ENCODE peak calls at places on chromosome 1, in seven cellular contexts. M, V, Q, L, K, Z and J are unnamed samples.

GRCh38 chr1:103459385-103459784 is 66.1 kb upstream of the RNPC3 start:
- DNase-seq in Q (no peak), L (peak; percentile 22), Z (no peak), K (no peak), M (peak; percentile 38), V (no peak), J (peak; percentile 68)

GRCh38 chr1:230350208-230350921 is 75.8 kb downstream of the PGBD5 start:
- DNase-seq in K (no peak), M (no peak), Q (no peak), Z (no peak), L (peak; percentile 20), V (no peak), J (no peak)

GRCh38 chr1:53376742-53377437 is 49.0 kb upstream of the LRP8 start:
- DNase-seq in L (no peak), K (no peak), Q (peak; percentile 52), V (no peak), M (no peak), Z (no peak), J (no peak)

GRCh38 chr1:180136311-180136967 is 18.2 kb upstream of the QSOX1 start:
- DNase-seq in Q (no peak), L (no peak), K (no peak), Z (no peak), V (no peak), M (peak; percentile 23), J (peak; percentile 38)

GRCh38 chr1:22975694-22976093 is 3.0 kb upstream of the LACTBL1 start:
- DNase-seq in M (peak; percentile 41), Z (no peak), Q (no peak), V (no peak), K (no peak), L (peak; percentile 30), J (no peak)

GRCh38 chr1:182337736-182338571 is 53.6 kb downstream of the GLUL start:
- DNase-seq in V (no peak), L (peak; percentile 27), M (no peak), K (no peak), Q (no peak), Z (no peak), J (no peak)

GRCh38 chr1:1554926-1555915 is 14.8 kb upstream of the TMEM240 start:
- DNase-seq in M (peak; percentile 64), Q (no peak), V (no peak), K (peak; percentile 70), Z (no peak), L (peak; percentile 84), J (peak; percentile 85)

GRCh38 chr1:41454406-41454805 is 30.1 kb downstream of the EDN2 start:
- DNase-seq in Q (no peak), Z (no peak), K (no peak), V (no peak), M (no peak), L (no peak), J (peak; percentile 31)

GRCh38 chr1:58443986-58444603 is 102.4 kb downstream of the OMA1 start:
- DNase-seq in Z (no peak), K (no peak), L (peak; percentile 14), Q (no peak), M (no peak), V (no peak), J (peak; percentile 21)

GRCh38 chr1:235275223-235275622 is 52.8 kb downstream of the ARID4B start:
- DNase-seq in V (no peak), Z (peak; percentile 62), K (no peak), M (no peak), L (no peak), Q (no peak), J (no peak)

GRCh38 chr1:217539510-217539909 is 91.4 kb downstream of the GPATCH2 start:
- DNase-seq in M (no peak), V (no peak), Q (no peak), K (no peak), L (no peak), Z (no peak), J (no peak)

GRCh38 chr1:85244271-85245053 is 15.0 kb downstream of the C1orf52 start:
- DNase-seq in K (peak; percentile 93), M (peak; percentile 31), Q (no peak), V (no peak), L (peak; percentile 61), Z (no peak), J (peak; percentile 33)

GRCh38 chr1:219555031-219555667 is 57.8 kb downstream of the ZC3H11B start:
- DNase-seq in Q (peak; percentile 82), M (peak; percentile 91), V (no peak), L (peak; percentile 7), Z (no peak), K (no peak), J (peak; percentile 16)

GRCh38 chr1:171884475-171884874 is 43.2 kb downstream of the DNM3 start:
- DNase-seq in M (no peak), L (no peak), K (no peak), Z (no peak), Q (no peak), V (no peak), J (no peak)

GRCh38 chr1:41367102-41367537 is 5.9 kb downstream of the FOXO6 start:
- DNase-seq in Q (peak; percentile 40), V (no peak), Z (no peak), M (no peak), L (no peak), K (no peak), J (no peak)

GRCh38 chr1:184469391-184469790 is 82.6 kb downstream of the C1orf21 start:
- DNase-seq in Z (no peak), L (no peak), V (no peak), M (no peak), K (no peak), Q (no peak), J (no peak)

GRCh38 chr1:46021046-46021822 is 111.2 kb downstream of the PIK3R3 start:
- DNase-seq in L (no peak), Z (no peak), K (no peak), Q (no peak), V (no peak), M (no peak), J (no peak)

GRCh38 chr1:216630532-216630931 is 92.7 kb downstream of the ESRRG start:
- DNase-seq in Q (no peak), Z (no peak), K (no peak), L (no peak), M (no peak), V (no peak), J (no peak)

GRCh38 chr1:219661464-219662092 is 48.7 kb upstream of the ZC3H11B start:
- DNase-seq in K (no peak), Z (no peak), Q (no peak), L (no peak), V (no peak), M (no peak), J (no peak)

GRCh38 chr1:76278711-76279386 is 204.3 kb downstream of the ST6GALNAC3 start:
- DNase-seq in Q (no peak), V (no peak), L (no peak), Z (no peak), K (no peak), M (peak; percentile 1), J (peak; percentile 52)

GRCh38 chr1:66253330-66253921 is 280.5 kb upstream of the SGIP1 start:
- DNase-seq in L (peak; percentile 83), Z (peak; percentile 59), Q (peak; percentile 68), M (peak; percentile 87), V (peak; percentile 65), K (peak; percentile 65), J (peak; percentile 64)

GRCh38 chr1:68024635-68025338 is 25.6 kb downstream of the DIRAS3 start:
- DNase-seq in Z (no peak), L (no peak), V (no peak), Q (no peak), K (no peak), M (no peak), J (no peak)

GRCh38 chr1:244242446-244242845 is 191.4 kb downstream of the ZBTB18 start:
- DNase-seq in L (no peak), Q (no peak), V (no peak), K (no peak), Z (no peak), M (peak; percentile 2), J (peak; percentile 23)

GRCh38 chr1:223022641-223023473 is 120.2 kb downstream of the TLR5 start:
- DNase-seq in K (no peak), V (no peak), L (no peak), Z (no peak), Q (peak; percentile 39), M (no peak), J (no peak)

GRCh38 chr1:10692401-10693021 is 103.9 kb downstream of the CASZ1 start:
- DNase-seq in Z (peak; percentile 81), M (no peak), V (peak; percentile 19), L (no peak), Q (no peak), K (no peak), J (no peak)

GRCh38 chr1:117339866-117340357 is 27.3 kb upstream of the MAN1A2 start:
- DNase-seq in Z (no peak), Q (peak; percentile 46), M (peak; percentile 26), L (peak; percentile 71), K (peak; percentile 56), V (peak; percentile 21), J (peak; percentile 61)
- TF ChIP-seq CTCF in Z (no peak), Q (no peak), M (no peak), L (no peak), K (no peak), V (peak; percentile 14), J (no peak)

GRCh38 chr1:59593798-59594790 is 220.7 kb upstream of the HOOK1 start:
- DNase-seq in K (no peak), L (no peak), Z (no peak), Q (no peak), V (no peak), M (no peak), J (no peak)

GRCh38 chr1:59596432-59596831 is 218.3 kb upstream of the HOOK1 start:
- DNase-seq in L (peak; percentile 90), Z (no peak), Q (no peak), V (no peak), K (peak; percentile 46), M (peak; percentile 88), J (peak; percentile 52)

GRCh38 chr1:59596956-59597355 is 217.8 kb upstream of the HOOK1 start:
- DNase-seq in K (no peak), Q (no peak), M (no peak), V (no peak), Z (no peak), L (no peak), J (no peak)

GRCh38 chr1:59597420-59598199 is 217.1 kb upstream of the HOOK1 start:
- DNase-seq in Q (no peak), M (no peak), L (no peak), K (no peak), V (no peak), Z (no peak), J (no peak)

GRCh38 chr1:59595774-59596173 is 219.0 kb upstream of the HOOK1 start:
- DNase-seq in L (peak; percentile 50), Z (no peak), V (no peak), Q (no peak), K (peak; percentile 52), M (peak; percentile 61), J (peak; percentile 54)
- TF ChIP-seq CTCF in L (no peak), Z (no peak), V (no peak), Q (no peak), K (peak; percentile 8), M (peak; percentile 31), J (peak; percentile 28)

GRCh38 chr1:195580988-195581387 is 1027.3 kb downstream of the KCNT2 start:
- DNase-seq in V (no peak), Z (no peak), Q (peak; percentile 12), K (no peak), L (no peak), M (no peak), J (no peak)
- TF ChIP-seq CTCF in V (no peak), Z (no peak), Q (no peak), K (no peak), L (peak; percentile 10), M (peak; percentile 33), J (no peak)

DNA sequence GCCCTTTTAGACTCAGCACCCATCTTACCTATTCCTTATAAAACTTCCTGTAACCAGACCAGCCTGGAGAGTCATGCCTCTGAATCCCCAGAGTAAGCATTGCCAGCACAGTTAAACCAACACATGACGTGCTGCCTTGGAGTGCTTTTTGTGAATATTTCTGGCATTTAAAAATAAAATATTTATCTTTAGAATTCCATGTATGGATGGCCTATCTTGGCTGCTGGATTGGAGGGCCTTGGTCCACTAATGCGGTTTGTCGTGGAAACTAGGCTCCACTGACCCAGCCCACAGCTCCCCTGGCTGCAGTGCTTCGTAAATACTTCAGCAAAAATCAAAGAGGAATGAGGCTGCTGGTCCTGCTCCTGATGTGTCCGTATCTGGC is 17.5 kb downstream of the MTARC1 start:
- DNase-seq in Z (no peak), M (no peak), Q (no peak), L (no peak), V (no peak), K (no peak), J (peak; percentile 19)
- TF ChIP-seq CTCF in Z (no peak), M (no peak), Q (no peak), L (no peak), V (no peak), K (no peak), J (no peak)